ENCODE peak calls at places on chromosomes 4 and X, in ten cellular contexts. B is K562, S is stomach, W is HepG2, Y is sigmoid colon, P is suprapubic skin, J is upper lobe of left lung, M is H1, R is esophagus muscularis mucosa, O is GM12878. F is an unnamed sample.

GRCh38 chr4:121696140-121696640 is 590 bp downstream of the ANXA5 start:
- DNase-seq in B (peak; percentile 60), S (peak; percentile 73), W (peak; percentile 39), Y (peak; percentile 94), P (peak; percentile 91), J (peak; percentile 92), M (no peak), R (peak; percentile 95), O (no peak), F (peak; percentile 76)

GRCh38 chr4:181661090-181661489 is 582.1 kb upstream of the TENM3 start:
- DNase-seq in B (no peak), S (no peak), W (no peak), Y (no peak), P (no peak), J (no peak), M (no peak), R (no peak), O (no peak), F (no peak)

GRCh38 chrX:154505726-154506125 is 10.3 kb downstream of the FAM3A start:
- DNase-seq in B (no peak), S (no peak), W (no peak), Y (no peak), P (no peak), J (no peak), M (no peak), R (no peak), O (no peak), F (no peak)

GRCh38 chrX:100477468-100477867 is 67.4 kb upstream of the PCDH19 start:
- DNase-seq in B (no peak), S (no peak), W (no peak), Y (no peak), P (no peak), J (no peak), M (no peak), R (no peak), O (no peak), F (no peak)

GRCh38 chr4:161364681-161365080 is 799.1 kb downstream of the FSTL5 start:
- DNase-seq in B (no peak), S (no peak), W (no peak), Y (no peak), P (no peak), J (no peak), M (no peak), R (no peak), O (no peak), F (no peak)

GRCh38 chrX:74579597-74580209 is 34.7 kb downstream of the RLIM start:
- DNase-seq in B (no peak), S (no peak), W (no peak), Y (no peak), P (no peak), J (no peak), M (no peak), R (no peak), O (no peak), F (no peak)

GRCh38 chrX:10168226-10168625 is 11.5 kb downstream of the CLCN4 start:
- DNase-seq in B (no peak), S (no peak), W (peak; percentile 70), Y (peak; percentile 57), P (no peak), J (no peak), M (no peak), R (no peak), O (no peak), F (no peak)

GRCh38 chr4:125639182-125639621 is 324.4 kb downstream of the FAT4 start:
- DNase-seq in B (no peak), S (no peak), W (no peak), Y (no peak), P (no peak), J (peak; percentile 19), M (peak; percentile 82), R (no peak), O (no peak), F (no peak)

GRCh38 chr4:60682901-60683300 is 517.2 kb upstream of the ADGRL3 start:
- DNase-seq in B (no peak), S (no peak), W (no peak), Y (no peak), P (no peak), J (no peak), M (no peak), R (no peak), O (no peak), F (no peak)

GRCh38 chrX:22090181-22090580 is 58.1 kb downstream of the PHEX start:
- DNase-seq in B (no peak), S (no peak), W (no peak), Y (no peak), P (no peak), J (no peak), M (no peak), R (no peak), O (no peak), F (no peak)

GRCh38 chr4:140944539-140944938 is 188.4 kb upstream of the TBC1D9 start:
- DNase-seq in B (no peak), S (no peak), W (no peak), Y (no peak), P (no peak), J (no peak), M (no peak), R (no peak), O (no peak), F (no peak)

GRCh38 chr4:139175647-139176298 is 1.2 kb downstream of the ELF2 start:
- DNase-seq in B (no peak), S (no peak), W (no peak), Y (no peak), P (no peak), J (no peak), M (no peak), R (no peak), O (no peak), F (no peak)

GRCh38 chr4:103422467-103423219 is 224.5 kb upstream of the CENPE start:
- DNase-seq in B (no peak), S (no peak), W (no peak), Y (no peak), P (no peak), J (no peak), M (no peak), R (no peak), O (no peak), F (no peak)

GRCh38 chr4:13535708-13536361 is 8.5 kb downstream of the NKX3-2 start:
- DNase-seq in B (no peak), S (no peak), W (no peak), Y (peak; percentile 60), P (no peak), J (peak; percentile 62), M (no peak), R (peak; percentile 89), O (no peak), F (no peak)

GRCh38 chrX:155216179-155216939 is at the start of gene VBP1:
- DNase-seq in B (peak; percentile 96), S (peak; percentile 90), W (peak; percentile 92), Y (peak; percentile 97), P (peak; percentile 93), J (peak; percentile 95), M (peak; percentile 84), R (peak; percentile 95), O (peak; percentile 84), F (peak; percentile 90)

DNA sequence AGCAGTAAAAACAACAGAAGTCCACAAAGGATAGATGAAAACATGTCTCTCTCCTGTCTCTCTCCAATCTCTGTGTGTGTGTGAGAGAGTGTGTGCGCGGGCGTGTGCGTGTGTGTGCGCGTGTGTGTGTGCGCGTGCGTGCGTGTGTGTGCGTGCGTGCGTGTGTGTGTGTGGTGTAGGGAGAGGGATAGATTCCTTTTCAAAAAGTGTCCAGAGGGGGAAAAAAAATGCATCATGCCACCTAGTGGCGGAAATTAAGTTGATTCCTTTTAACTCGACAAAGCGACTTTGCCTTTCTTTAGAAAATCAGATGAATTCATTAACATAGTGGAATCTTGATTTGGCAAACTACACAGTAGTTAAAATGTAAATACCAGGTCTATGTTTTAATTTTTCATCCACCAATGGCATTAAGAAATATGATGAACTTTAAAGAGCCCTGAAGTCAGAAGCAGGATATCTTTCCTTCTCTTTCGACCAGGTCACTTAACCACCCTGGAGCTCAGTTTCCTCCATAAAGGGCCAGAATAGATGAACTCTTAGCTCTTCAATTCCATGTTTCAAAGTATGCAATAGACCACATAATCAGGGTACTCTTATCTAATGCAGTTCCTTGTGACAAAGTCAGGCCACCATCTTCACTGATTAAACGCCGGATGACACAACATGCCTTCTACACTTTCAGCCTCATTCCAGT is 162.9 kb downstream of the FBXO8 start:
- DNase-seq in B (peak; percentile 78), S (no peak), W (peak; percentile 62), Y (peak; percentile 74), P (no peak), J (peak; percentile 75), M (no peak), R (no peak), O (no peak), F (no peak)
- TF ChIP-seq POLR2AphosphoS5 in B (no peak), S (no peak), W (no peak), Y (peak; percentile 44), P (no peak), J (no peak), M (no peak), R (no peak), O (no peak), F (no peak)

DNA sequence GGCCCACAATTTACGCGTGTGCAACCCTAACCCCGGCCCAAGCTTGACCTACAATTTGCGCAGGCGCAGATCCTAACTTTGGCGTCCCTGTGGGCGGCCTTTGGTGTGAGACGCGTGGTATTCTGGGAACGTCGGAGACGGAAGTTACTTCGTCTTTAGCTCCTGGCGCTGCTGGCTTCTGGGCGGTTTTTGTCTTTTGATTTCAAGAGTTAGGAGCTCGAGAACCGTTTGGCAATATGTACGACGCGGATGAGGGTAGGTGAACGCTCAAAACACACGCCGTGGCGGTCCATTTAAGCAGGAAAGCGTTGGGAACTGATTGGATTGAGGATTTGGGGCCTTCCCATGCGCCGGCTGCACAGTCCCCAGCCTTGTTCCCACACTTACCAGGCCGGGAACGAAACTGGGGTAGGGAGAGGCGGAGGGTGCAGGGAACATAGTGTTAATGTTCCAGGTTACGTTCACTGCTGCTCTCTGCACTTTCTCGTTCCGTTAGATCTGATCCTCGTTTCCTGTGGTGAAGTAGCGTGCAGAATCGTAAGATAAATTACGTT is at the start of gene POLR2B:
- DNase-seq in B (peak; percentile 99), S (peak; percentile 95), W (peak; percentile 96), Y (peak; percentile 97), P (peak; percentile 98), J (peak; percentile 88), M (peak; percentile 89), R (peak; percentile 98), O (peak; percentile 86), F (peak; percentile 96)
- TF ChIP-seq POLR2A in B (peak; percentile 93), S (no peak), W (peak; percentile 84), Y (peak; percentile 67), P (peak; percentile 54), J (peak; percentile 76), M (peak; percentile 94), R (peak; percentile 52), O (peak; percentile 81), F (peak; percentile 86)

DNA sequence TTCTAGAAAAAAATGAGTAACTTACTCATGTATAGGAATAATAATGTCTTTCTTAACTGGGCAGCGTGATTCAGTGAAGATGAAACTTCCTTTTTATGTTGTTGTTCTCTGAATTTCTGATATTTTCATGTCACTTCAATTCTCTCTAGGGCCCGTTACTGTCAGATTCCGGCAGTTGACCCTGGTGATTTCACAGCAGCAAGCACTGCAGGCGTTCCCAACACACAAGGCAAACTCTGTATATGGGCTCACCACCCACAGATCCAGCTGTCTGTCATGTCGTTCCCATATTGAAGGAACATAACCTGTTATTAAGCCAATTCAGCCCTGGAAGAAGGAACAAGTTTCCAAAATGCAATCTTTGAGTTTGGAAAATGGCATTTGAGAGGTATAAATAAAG is 288.3 kb upstream of the GALNTL6 start:
- DNase-seq in B (no peak), S (no peak), W (no peak), Y (no peak), P (no peak), J (no peak), M (no peak), R (no peak), O (no peak), F (no peak)
- TF ChIP-seq EP300 in B (no peak), S (no peak), W (no peak), Y (no peak), P (no peak), J (no peak), M (no peak), R (no peak), O (no peak), F (no peak)

GRCh38 chrX:150688911-150689451 is 4.2 kb upstream of the MTMR1 start:
- DNase-seq in B (no peak), S (no peak), W (peak; percentile 29), Y (no peak), P (no peak), J (no peak), M (peak; percentile 27), R (no peak), O (no peak), F (no peak)
- TF ChIP-seq POLR2AphosphoS5 in B (no peak), S (no peak), W (no peak), Y (no peak), P (no peak), J (no peak), M (no peak), R (no peak), O (no peak), F (no peak)